ENCODE peak calls at places on chromosomes 13 and 19, in six cellular contexts. K is AG09319, S is thoracic aorta, B is psoas muscle, W is fibroblast of lung, G is left lung. F is an unnamed sample.

GRCh38 chr19:4521170-4521887 is 3.0 kb upstream of the PLIN4 start:
- DNase-seq in K (no peak), G (no peak), B (no peak), W (no peak), S (no peak), F (no peak)

GRCh38 chr19:40006273-40006691 is 9.4 kb downstream of the ZNF546 start:
- DNase-seq in B (no peak), G (no peak), W (peak; percentile 72), K (peak; percentile 8), S (no peak), F (no peak)

GRCh38 chr13:59641758-59642157 is 522.0 kb downstream of the DIAPH3 start:
- DNase-seq in B (no peak), G (no peak), S (no peak), W (peak; percentile 2), K (no peak), F (no peak)

GRCh38 chr19:42132030-42132628 is at the start of gene POU2F2:
- DNase-seq in K (no peak), W (no peak), G (peak; percentile 69), S (no peak), B (peak; percentile 55), F (no peak)

GRCh38 chr13:106001443-106001842 is 534.0 kb downstream of the EFNB2 start:
- DNase-seq in B (no peak), S (no peak), G (no peak), W (no peak), K (no peak), F (no peak)

GRCh38 chr19:45211751-45212381 is 33.3 kb downstream of the BLOC1S3 start:
- DNase-seq in G (peak; percentile 69), B (peak; percentile 58), W (no peak), S (no peak), K (no peak), F (no peak)

GRCh38 chr19:1873524-1874473 is 10.4 kb upstream of the KLF16 start:
- DNase-seq in K (no peak), B (no peak), G (peak; percentile 43), S (no peak), W (no peak), F (no peak)

GRCh38 chr13:37475966-37476365 is 122.6 kb downstream of the POSTN start:
- DNase-seq in G (no peak), W (no peak), S (no peak), K (no peak), B (no peak), F (no peak)

GRCh38 chr19:7125221-7125620 is 55.7 kb downstream of the ZNF557 start:
- DNase-seq in G (no peak), B (no peak), S (no peak), W (no peak), K (no peak), F (no peak)

GRCh38 chr13:40566811-40567210 is 99.6 kb downstream of the FOXO1 start:
- DNase-seq in W (no peak), K (no peak), G (no peak), S (no peak), B (no peak), F (no peak)

GRCh38 chr13:53254495-53254894 is 225.9 kb downstream of the OLFM4 start:
- DNase-seq in B (no peak), S (no peak), K (no peak), G (no peak), W (no peak), F (peak; percentile 4)

GRCh38 chr19:55958356-55958755 is 10.7 kb downstream of the NLRP8 start:
- DNase-seq in W (no peak), S (no peak), B (no peak), K (no peak), G (no peak), F (no peak)

GRCh38 chr19:5452594-5453565 is 2.3 kb upstream of the ZNRF4 start:
- DNase-seq in W (no peak), K (no peak), B (no peak), G (no peak), S (no peak), F (no peak)

GRCh38 chr13:76848596-76848995 is 37.6 kb downstream of the KCTD12 start:
- DNase-seq in S (no peak), K (no peak), G (no peak), W (peak; percentile 84), B (peak; percentile 72), F (no peak)

DNA sequence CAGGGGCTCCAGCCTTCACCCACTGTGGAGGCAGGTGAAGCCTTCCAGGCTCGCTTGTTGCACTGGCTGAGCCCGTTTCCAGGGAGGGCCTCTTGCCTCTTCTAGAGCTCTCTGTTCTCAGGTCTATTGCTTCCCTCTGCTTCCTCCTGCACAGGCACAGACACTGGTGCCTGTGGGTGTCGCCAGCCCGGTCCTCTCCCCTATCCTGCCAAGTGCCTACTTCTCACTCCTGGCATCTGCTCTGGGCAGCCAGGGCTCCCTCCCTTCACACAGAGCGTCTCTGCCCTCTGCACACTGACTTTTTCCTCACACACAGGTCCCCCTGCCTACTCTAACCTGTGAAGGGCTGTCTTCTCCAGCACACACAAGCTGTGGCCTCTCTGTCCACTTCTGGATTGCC is 60.3 kb downstream of the SLC7A9 start:
- DNase-seq in G (no peak), B (no peak), S (no peak), W (no peak), K (no peak), F (no peak)
- TF ChIP-seq CTCF in G (no peak), B (no peak), S (no peak), W (no peak), K (no peak), F (no peak)

GRCh38 chr13:75482820-75483079 is 781 bp upstream of the TBC1D4 start:
- DNase-seq in S (no peak), G (no peak), K (no peak), W (no peak), B (no peak), F (no peak)
- TF ChIP-seq CTCF in S (no peak), G (no peak), K (no peak), W (no peak), B (no peak), F (peak; percentile 44)

GRCh38 chr13:108895220-108895704 is 265.9 kb downstream of the MYO16 start:
- DNase-seq in B (no peak), W (peak; percentile 59), G (no peak), K (no peak), S (no peak), F (peak; percentile 42)
- TF ChIP-seq CTCF in B (peak; percentile 57), W (peak; percentile 38), G (peak; percentile 41), K (peak; percentile 43), S (peak; percentile 42), F (peak; percentile 61)

GRCh38 chr19:19157808-19158207 is 12.3 kb downstream of the MEF2B start:
- DNase-seq in W (no peak), K (no peak), S (no peak), G (no peak), B (no peak), F (no peak)

GRCh38 chr19:19155495-19156219 is 14.4 kb downstream of the MEF2B start:
- DNase-seq in K (no peak), S (no peak), G (no peak), W (no peak), B (no peak), F (no peak)

GRCh38 chr19:19152668-19153384 is 14.5 kb upstream of the TMEM161A start:
- DNase-seq in B (no peak), W (no peak), K (no peak), G (no peak), S (no peak), F (no peak)

GRCh38 chr19:19151418-19151817 is 13.1 kb upstream of the TMEM161A start:
- DNase-seq in B (no peak), S (no peak), G (no peak), W (no peak), K (no peak), F (no peak)

DNA sequence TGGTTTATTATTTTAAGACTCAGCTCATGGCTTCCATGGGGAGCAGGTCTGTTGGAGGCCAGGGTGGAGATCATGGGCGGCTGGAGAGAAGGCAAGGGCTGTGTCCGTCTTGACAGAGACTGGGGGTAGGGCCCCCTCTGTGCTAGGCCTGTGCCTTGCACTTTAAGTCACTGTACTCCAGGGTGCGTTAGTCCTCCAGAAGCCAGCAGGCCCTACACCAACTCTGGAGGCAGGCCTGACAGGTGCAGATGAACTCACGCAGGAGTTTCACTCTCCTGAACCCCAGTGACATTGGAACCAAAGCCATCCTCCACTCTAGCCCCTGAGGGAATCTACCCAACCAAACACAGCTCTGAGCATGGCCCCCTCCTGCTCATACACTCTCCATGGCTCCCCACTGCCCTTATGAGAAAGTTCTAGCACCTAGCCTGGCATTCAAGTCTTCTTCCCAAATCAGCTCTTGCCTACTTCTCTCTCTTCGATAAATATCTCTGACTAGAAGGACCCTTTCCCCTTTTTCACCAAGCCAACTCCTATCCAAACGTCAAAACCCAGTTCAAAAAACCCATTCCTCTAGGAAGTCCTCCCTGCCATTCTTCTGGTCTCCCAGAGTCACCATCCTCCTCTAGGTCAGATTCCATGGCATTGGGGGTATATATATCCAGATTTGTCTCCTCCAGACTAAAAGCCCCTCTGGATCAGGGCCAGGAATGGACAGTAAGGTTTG is 15.1 kb downstream of the MEF2B start:
- DNase-seq in S (no peak), W (no peak), B (no peak), G (no peak), K (no peak), F (no peak)
- TF ChIP-seq CTCF in S (no peak), W (no peak), B (no peak), G (no peak), K (no peak), F (no peak)

DNA sequence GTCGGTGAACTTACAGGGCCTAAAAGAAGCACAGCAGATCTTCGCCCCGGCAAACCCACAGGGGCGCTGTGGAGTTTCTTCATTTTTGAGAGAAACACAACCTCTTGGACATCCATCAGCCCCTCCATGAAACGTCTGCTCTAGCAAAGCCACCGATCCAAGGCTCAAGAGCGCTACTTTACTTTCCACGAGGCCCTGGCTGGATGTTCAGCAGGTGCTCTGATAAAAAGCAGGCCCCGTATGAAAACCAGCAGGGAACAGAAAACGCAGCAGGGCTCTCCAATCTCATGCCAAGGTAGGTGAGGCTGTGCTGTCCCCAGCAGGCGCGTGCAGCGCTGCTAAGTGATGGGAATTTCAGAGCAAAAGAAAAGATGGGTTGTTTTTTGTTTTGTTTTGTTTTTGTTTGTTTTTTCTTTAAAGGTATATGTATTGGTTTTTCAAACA is 86.7 kb downstream of the IRS2 start:
- DNase-seq in B (no peak), W (no peak), S (no peak), K (no peak), G (no peak), F (no peak)
- TF ChIP-seq CTCF in B (no peak), W (no peak), S (no peak), K (no peak), G (no peak), F (no peak)

DNA sequence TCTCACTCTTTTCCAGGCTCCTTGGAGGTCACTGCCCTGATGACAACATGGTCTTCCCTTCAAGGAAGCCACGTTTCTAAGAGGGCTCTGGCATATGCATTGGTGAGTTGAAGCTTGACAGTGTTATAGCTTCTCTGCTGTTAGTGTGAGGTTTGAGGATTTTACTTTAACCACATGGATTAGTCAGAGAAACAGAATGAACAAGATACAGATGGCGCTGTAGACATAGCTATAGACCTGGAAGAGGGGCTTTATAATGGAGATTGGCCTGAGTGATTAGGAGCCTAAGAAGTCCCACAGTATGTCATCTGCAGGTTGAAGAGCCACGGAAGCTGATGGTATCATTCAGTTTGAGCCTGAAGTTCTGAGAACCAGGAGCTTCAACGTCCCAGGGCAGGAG is 18.4 kb upstream of the URI1 start:
- DNase-seq in G (no peak), W (no peak), K (no peak), S (no peak), B (no peak), F (no peak)
- TF ChIP-seq CTCF in G (no peak), W (no peak), K (no peak), S (no peak), B (no peak), F (no peak)

GRCh38 chr19:50794778-50795664 is 4.8 kb downstream of the ACP4 start:
- DNase-seq in W (no peak), G (no peak), K (no peak), S (no peak), B (no peak), F (no peak)
- TF ChIP-seq CTCF in W (peak; percentile 17), G (no peak), K (no peak), S (no peak), B (no peak), F (no peak)

GRCh38 chr19:15633122-15633521 is 7.6 kb upstream of the CYP4F3 start:
- DNase-seq in K (no peak), B (no peak), G (no peak), S (no peak), W (no peak), F (no peak)
- TF ChIP-seq CTCF in K (no peak), B (no peak), G (no peak), S (no peak), W (no peak), F (no peak)

F was measured in RWPE1.